ENCODE peak calls at places on chromosomes 4 and X, in four cellular contexts. L, I, Z and S are unnamed samples.
A peak's percentile ranks its signal among the peaks of the same experiment; 100 is the strongest.

GRCh38 chr4:21181716-21182115 is 481.5 kb downstream of the PACRGL start:
- DNase-seq in L (no peak), I (no peak), Z (no peak), S (no peak)

GRCh38 chr4:78584863-78585576 is 33.5 kb downstream of the ANXA3 start:
- DNase-seq in L (no peak), I (no peak), Z (no peak), S (no peak)

GRCh38 chr4:81647388-81647787 is 175.7 kb upstream of the RASGEF1B start:
- DNase-seq in L (no peak), I (no peak), Z (no peak), S (no peak)

GRCh38 chrX:48498374-48498809 is 10.4 kb upstream of the PORCN start:
- DNase-seq in L (no peak), I (no peak), Z (no peak), S (no peak)

GRCh38 chr4:2809610-2810180 is 16.8 kb downstream of the SH3BP2 start:
- DNase-seq in L (no peak), I (no peak), Z (no peak), S (peak; percentile 81)

GRCh38 chr4:40722576-40723161 is 27.1 kb upstream of the NSUN7 start:
- DNase-seq in L (no peak), I (no peak), Z (no peak), S (no peak)

GRCh38 chrX:34559325-34559724 is 97.8 kb downstream of the TMEM47 start:
- DNase-seq in L (no peak), I (peak; percentile 13), Z (no peak), S (no peak)

GRCh38 chrX:72021975-72022374 is 109.7 kb downstream of the RTL5 start:
- DNase-seq in L (no peak), I (peak; percentile 34), Z (no peak), S (no peak)

GRCh38 chr4:145815626-145816025 is 123.0 kb downstream of the ZNF827 start:
- DNase-seq in L (no peak), I (no peak), Z (no peak), S (no peak)

GRCh38 chr4:124713213-124713592 is 671 bp upstream of the ANKRD50 start:
- DNase-seq in L (peak; percentile 13), I (peak; percentile 94), Z (peak; percentile 33), S (peak; percentile 61)
- TF ChIP-seq CTCF in L (peak; percentile 47), I (peak; percentile 77), Z (no peak), S (peak; percentile 32)

DNA sequence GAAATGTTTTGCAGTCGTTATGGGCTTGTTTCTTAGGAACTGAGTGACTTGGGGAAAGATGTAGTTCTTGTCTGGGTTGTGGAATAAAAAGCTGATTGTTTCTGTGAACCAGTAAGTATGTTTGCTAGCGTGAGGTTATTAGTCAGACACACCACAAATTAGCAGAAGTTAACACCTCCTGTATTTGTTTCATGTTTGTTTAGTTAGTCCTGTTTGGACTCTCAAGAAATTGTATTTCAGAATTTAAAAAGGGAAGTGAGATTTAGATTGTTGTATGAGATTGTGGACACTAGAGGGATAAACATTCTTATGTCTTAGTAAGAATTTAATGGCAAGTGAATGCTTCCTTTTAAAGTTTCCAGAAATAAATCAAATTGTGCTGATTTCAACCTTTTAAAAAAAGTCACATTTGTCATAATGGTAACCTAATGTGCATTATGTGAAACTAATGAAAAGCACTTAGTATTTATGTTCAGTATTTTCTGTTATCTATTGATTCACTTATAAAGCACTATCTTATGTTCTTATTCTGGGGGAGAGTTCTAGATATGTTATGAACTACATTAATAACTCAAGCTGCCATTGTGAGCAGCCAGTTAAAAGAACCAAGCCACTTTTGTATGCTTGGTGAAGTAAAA is 25.6 kb downstream of the ATP10D start:
- DNase-seq in L (no peak), I (no peak), Z (no peak), S (no peak)
- TF ChIP-seq CTCF in L (no peak), I (no peak), Z (no peak), S (no peak)

DNA sequence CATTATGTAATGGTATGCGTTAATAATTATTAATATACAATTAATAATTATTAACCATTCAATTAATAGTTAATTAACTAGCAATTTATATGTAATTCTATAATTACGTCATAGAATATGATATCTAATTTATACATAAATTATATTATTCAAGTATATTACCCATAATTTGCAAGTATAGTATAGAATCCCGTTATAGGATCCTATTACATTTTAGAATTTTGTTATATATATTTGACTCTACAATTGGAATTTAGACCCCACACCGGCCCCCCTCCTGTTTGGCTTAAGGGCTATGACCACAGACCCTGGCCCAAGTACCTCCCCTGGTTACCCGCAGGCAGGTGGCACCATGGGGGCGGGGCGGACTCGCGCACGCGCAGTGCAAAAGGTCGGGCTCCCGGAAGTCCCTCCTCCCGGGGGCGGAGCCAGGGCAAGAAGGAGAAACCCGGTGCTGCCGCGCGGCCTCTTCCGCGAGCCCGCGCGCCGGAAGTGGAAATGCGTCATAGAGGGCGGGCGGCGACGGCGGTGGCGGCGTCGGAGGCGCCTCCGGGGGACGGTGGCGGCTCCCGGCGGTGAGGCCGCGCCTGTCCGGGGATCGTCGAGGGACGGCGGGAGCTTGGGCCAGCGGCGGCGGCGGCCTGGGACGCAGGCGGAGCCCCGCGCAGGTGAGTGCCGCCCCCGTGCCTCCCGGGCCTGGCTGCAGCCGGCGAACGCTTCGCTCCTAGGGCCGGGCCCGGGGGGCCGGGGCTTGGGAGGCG is at the start of gene AKAP17A:
- DNase-seq in L (peak; percentile 93), I (peak; percentile 98), Z (peak; percentile 89), S (peak; percentile 98)
- TF ChIP-seq CTCF in L (peak; percentile 44), I (no peak), Z (no peak), S (no peak)

DNA sequence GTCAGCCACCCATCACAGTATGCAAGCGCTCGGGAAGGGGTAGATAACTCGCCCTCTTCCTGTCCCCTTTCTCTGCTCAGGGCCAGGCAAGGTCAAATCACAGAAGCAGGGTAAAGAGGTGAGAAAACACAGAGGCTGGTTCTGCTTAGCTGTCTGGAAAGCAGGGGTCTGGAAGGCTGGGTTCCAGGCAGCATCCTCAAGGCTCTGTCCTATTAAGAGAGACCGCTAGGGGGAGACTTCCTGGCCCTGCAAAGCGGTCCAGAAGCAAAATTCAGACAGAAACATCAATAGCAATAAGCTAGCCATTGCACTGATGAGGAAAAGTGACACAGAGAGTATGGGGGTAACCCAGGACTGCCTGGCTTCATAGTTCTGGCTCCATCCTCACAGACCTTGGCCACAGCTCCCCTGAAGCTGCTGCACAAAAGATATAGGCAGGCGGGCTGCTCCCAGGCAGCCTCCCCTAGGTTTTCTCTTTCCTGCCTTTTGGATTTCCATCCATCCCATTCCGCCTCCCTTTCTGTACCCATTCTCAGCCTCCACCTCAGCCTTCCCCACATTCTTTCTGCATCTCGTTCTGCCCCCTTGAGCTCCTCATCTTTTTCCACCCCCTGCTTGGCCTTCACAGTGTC is 308.5 kb downstream of the EVC2 start:
- DNase-seq in L (no peak), I (peak; percentile 63), Z (no peak), S (peak; percentile 55)
- TF ChIP-seq CTCF in L (no peak), I (peak; percentile 91), Z (peak; percentile 81), S (peak; percentile 88)

GRCh38 chr4:184419976-184420375 is 54.4 kb downstream of the IRF2 start:
- DNase-seq in L (no peak), I (no peak), Z (no peak), S (no peak)

GRCh38 chr4:184416913-184417734 is 57.2 kb downstream of the IRF2 start:
- DNase-seq in L (no peak), I (no peak), Z (no peak), S (no peak)

GRCh38 chr4:184415071-184415470 is 59.3 kb downstream of the IRF2 start:
- DNase-seq in L (no peak), I (no peak), Z (no peak), S (no peak)

GRCh38 chr4:184420402-184420801 is 53.9 kb downstream of the IRF2 start:
- DNase-seq in L (no peak), I (no peak), Z (no peak), S (no peak)

GRCh38 chr4:184417802-184418511 is 56.4 kb downstream of the IRF2 start:
- DNase-seq in L (peak; percentile 88), I (no peak), Z (no peak), S (no peak)
- TF ChIP-seq CTCF in L (no peak), I (no peak), Z (no peak), S (no peak)

GRCh38 chr4:178395798-178396197 is 953.6 kb upstream of the AGA start:
- DNase-seq in L (no peak), I (no peak), Z (no peak), S (no peak)
- TF ChIP-seq CTCF in L (no peak), I (peak; percentile 35), Z (peak; percentile 19), S (no peak)

DNA sequence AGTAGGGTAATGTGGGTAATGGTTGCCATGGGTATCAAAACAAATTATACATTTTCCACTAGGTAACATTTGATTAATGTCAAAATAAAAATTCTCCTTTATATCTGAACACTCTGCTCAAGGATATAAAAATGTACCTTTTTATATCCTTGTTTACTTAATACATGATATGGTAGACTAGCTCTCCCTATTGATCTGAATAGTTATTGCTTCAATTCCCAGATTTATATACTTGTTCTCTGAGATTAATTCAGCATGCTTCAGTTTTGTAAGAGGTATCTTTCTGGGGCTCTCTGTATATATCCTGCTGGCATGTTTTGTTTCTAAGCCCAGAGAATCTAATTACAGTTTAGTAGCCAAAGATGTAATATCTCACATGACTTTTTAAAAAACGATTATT is 169.7 kb downstream of the NPNT start:
- DNase-seq in L (no peak), I (no peak), Z (no peak), S (no peak)
- TF ChIP-seq CTCF in L (peak; percentile 28), I (no peak), Z (no peak), S (no peak)

GRCh38 chr4:4854649-4855292 is 4.7 kb upstream of the MSX1 start:
- DNase-seq in L (no peak), I (no peak), Z (no peak), S (peak; percentile 57)
- TF ChIP-seq CTCF in L (no peak), I (no peak), Z (no peak), S (no peak)